ENCODE peak calls at places on chromosomes 1 and 21, in five cellular contexts. N, Z, F, T and S are unnamed samples.

GRCh38 chr1:100036718-100037664 is 67.2 kb downstream of the SLC35A3 start:
- DNase-seq in N (no peak), F (no peak), Z (no peak), T (no peak), S (no peak)

GRCh38 chr1:43994794-43995790 is 3.7 kb downstream of the CCDC24 start:
- DNase-seq in Z (no peak), F (no peak), T (peak; percentile 53), N (no peak), S (no peak)

GRCh38 chr21:33019885-33020557 is 5.7 kb upstream of the OLIG2 start:
- DNase-seq in Z (no peak), N (no peak), T (no peak), F (no peak), S (no peak)

GRCh38 chr1:93000291-93000690 is 39.0 kb upstream of the DIPK1A start:
- DNase-seq in Z (no peak), T (no peak), N (no peak), F (no peak), S (no peak)

GRCh38 chr1:232766224-232766890 is 38.9 kb upstream of the MAP10 start:
- DNase-seq in F (no peak), T (peak; percentile 16), N (peak; percentile 32), Z (no peak), S (no peak)

GRCh38 chr1:232340448-232340847 is 289.5 kb downstream of the SIPA1L2 start:
- DNase-seq in T (peak; percentile 6), Z (no peak), N (no peak), F (no peak), S (no peak)

GRCh38 chr1:74426208-74426932 is 86.0 kb downstream of the LRRC53 start:
- DNase-seq in Z (no peak), N (no peak), F (no peak), T (no peak), S (no peak)

GRCh38 chr21:39149008-39149407 is 34.2 kb downstream of the PSMG1 start:
- DNase-seq in T (no peak), N (no peak), Z (no peak), F (no peak), S (no peak)

GRCh38 chr1:27959792-27960603 is at the start of gene XKR8:
- DNase-seq in N (peak; percentile 79), Z (peak; percentile 87), T (peak; percentile 76), F (peak; percentile 91), S (peak; percentile 84)

GRCh38 chr1:157697781-157698569 is 2.6 kb downstream of the FCRL3 start:
- DNase-seq in N (no peak), F (no peak), Z (no peak), T (no peak), S (no peak)

GRCh38 chr1:150272379-150272840 is at the start of gene C1orf54:
- DNase-seq in T (no peak), N (peak; percentile 48), Z (peak; percentile 87), F (no peak), S (no peak)

GRCh38 chr1:199522338-199522737 is 505.2 kb upstream of the NR5A2 start:
- DNase-seq in T (no peak), Z (no peak), F (no peak), N (no peak), S (no peak)

GRCh38 chr1:87208936-87209335 is 119.7 kb upstream of the LMO4 start:
- DNase-seq in N (no peak), F (no peak), T (no peak), Z (no peak), S (no peak)

GRCh38 chr1:218945050-218945449 is 228.6 kb upstream of the LYPLAL1 start:
- DNase-seq in T (peak; percentile 22), F (no peak), Z (no peak), N (no peak), S (no peak)

GRCh38 chr1:201359873-201360210 is 17.6 kb downstream of the TNNT2 start:
- DNase-seq in Z (no peak), F (no peak), T (no peak), N (no peak), S (no peak)

GRCh38 chr1:173454966-173455524 is 22.1 kb upstream of the PRDX6 start:
- DNase-seq in N (no peak), Z (no peak), T (no peak), F (no peak), S (no peak)

GRCh38 chr1:59682405-59683080 is 132.2 kb upstream of the HOOK1 start:
- DNase-seq in F (no peak), N (no peak), Z (peak; percentile 77), T (no peak), S (no peak)

GRCh38 chr1:31952825-31953220 is 14.7 kb upstream of the PTP4A2 start:
- DNase-seq in F (no peak), Z (no peak), N (no peak), T (no peak), S (no peak)

GRCh38 chr1:172278478-172278877 is 142.0 kb upstream of the C1orf105 start:
- DNase-seq in T (peak; percentile 40), F (no peak), N (no peak), Z (no peak), S (no peak)

GRCh38 chr1:154154534-154155181 is at the start of gene NUP210L:
- DNase-seq in N (peak; percentile 29), F (no peak), T (peak; percentile 15), Z (peak; percentile 90), S (no peak)

GRCh38 chr21:45507888-45508508 is 34.2 kb downstream of the SLC19A1 start:
- DNase-seq in Z (peak; percentile 35), F (no peak), T (no peak), N (no peak), S (no peak)

GRCh38 chr1:59101518-59101917 is 195.4 kb upstream of the FGGY start:
- DNase-seq in N (no peak), Z (no peak), F (no peak), T (no peak), S (no peak)

GRCh38 chr1:206714331-206715058 is 29.8 kb downstream of the MAPKAPK2 start:
- DNase-seq in F (no peak), N (no peak), T (peak; percentile 85), Z (peak; percentile 86), S (peak; percentile 38)

GRCh38 chr1:8974551-8974950 is 28.9 kb downstream of the CA6 start:
- DNase-seq in F (no peak), Z (no peak), N (no peak), T (no peak), S (no peak)

GRCh38 chr1:54228638-54229079 is 28.7 kb downstream of the MRPL37 start:
- DNase-seq in T (no peak), Z (no peak), F (no peak), N (no peak), S (no peak)
- H3K27ac ChIP-seq in T (no peak overlapping the region), Z (no peak overlapping the region), F (no peak overlapping the region), N (peak overlapping the region; percentile 20), S (no peak overlapping the region)

DNA sequence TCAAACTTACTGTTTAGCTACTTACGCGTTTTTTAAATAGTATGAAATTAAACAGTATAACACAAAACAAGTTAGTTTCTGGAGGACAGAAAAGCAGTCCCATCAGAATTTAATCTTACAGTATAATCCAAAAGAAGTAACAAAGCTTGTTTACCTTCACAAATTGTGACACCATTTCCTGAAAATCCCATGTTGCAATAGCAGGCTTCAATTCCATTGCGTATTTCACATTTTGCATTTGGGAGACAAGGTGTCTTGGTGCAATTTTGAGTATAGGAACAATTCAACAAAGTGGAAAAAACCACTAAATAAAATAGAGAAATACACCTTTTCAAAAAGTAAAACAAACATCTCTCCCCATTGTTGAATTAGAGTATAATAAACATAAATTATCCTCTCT is 1.6 kb downstream of the ADGRL4 start:
- DNase-seq in Z (no peak), N (no peak), T (no peak), F (no peak), S (no peak)
- H3K4me3 ChIP-seq in Z (no peak overlapping the region), N (no peak overlapping the region), T (no peak overlapping the region), F (no peak overlapping the region), S (no peak overlapping the region)

GRCh38 chr1:212559929-212560328 is 48.6 kb upstream of the ATF3 start:
- DNase-seq in T (no peak), Z (no peak), N (no peak), F (no peak), S (no peak)

GRCh38 chr1:212558665-212559480 is 49.7 kb upstream of the ATF3 start:
- DNase-seq in N (peak; percentile 93), Z (peak; percentile 97), F (peak; percentile 95), T (peak; percentile 95), S (peak; percentile 87)

GRCh38 chr1:212561501-212561931 is 47.0 kb upstream of the ATF3 start:
- DNase-seq in N (no peak), F (no peak), T (peak; percentile 24), Z (no peak), S (no peak)

GRCh38 chr1:212562771-212563170 is 45.8 kb upstream of the ATF3 start:
- DNase-seq in N (no peak), Z (no peak), T (no peak), F (no peak), S (no peak)

DNA sequence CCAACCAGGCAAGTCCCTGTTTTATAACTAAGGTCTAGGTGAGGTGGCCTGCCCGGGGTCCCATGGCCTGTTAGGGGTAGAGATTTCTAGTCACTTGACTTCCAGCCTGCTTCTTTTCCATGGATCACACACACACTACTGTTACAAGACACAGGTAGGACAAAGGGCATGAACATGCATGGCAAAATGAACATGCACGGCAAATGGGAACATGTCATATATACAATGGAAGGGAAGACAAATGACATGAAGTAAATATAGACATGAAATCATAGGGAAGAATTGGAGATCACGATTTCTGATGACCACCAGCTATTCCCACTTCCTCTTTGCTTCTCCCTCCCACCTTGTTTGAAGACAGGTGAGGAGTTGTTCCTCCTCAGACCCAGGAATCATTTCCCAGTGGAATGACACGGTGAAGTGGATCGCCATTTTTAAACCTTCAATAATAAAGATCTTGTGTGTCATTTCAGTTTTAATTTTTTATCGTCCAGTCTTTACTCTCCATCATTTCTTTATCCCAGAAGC is 47.6 kb upstream of the ATF3 start:
- DNase-seq in T (no peak), N (no peak), F (no peak), Z (no peak), S (no peak)
- H3K27ac ChIP-seq in T (no peak overlapping the region), N (peak overlapping the region; percentile 100), F (no peak overlapping the region), Z (peak overlapping the region; percentile 86), S (no peak overlapping the region)

DNA sequence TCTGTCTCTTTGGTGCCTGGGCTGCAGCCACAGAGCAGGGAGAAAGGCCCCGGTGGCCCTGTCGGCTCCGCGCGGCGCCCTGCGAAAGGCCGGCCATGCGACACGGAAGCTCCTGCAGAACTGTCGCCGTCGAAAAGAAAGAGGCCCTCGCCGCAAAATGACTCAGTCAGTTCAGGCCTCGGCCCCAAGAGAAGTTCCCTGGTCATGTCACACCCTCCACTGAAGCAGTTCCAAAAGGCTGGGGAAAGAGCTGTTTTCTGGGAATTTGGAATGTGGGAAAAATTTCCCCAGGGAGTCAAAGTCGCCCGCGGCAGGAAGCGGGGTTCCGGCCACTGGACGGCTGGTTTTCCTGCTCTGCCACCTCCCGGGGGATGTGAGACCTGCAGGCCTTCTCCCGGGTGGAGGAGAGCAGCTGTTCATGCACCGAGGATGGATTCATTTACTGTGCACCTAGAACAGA is 115.8 kb upstream of the ZNF678 start:
- DNase-seq in F (no peak), N (peak; percentile 37), Z (no peak), T (no peak), S (no peak)
- H3K4me3 ChIP-seq in F (no peak overlapping the region), N (no peak overlapping the region), Z (no peak overlapping the region), T (no peak overlapping the region), S (no peak overlapping the region)

DNA sequence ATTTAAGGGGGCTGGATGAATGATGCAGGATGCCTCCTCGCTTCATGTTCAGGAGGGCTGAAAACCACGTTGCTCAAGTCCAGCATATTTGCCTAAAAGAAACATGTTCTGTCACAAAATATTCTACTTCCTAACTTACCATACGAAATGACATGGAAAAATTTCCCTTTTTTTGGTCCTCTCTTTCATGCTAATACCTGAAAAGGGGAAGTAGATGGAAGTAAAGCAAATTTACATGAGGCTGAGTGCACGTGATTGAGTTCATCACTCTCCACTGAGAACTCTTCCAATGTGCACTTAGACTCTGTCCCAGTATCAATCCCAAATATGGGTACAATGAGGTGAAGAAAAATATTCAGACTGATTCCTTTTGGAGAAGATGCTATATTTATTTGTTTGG is 23.0 kb downstream of the XCL2 start:
- DNase-seq in F (no peak), T (no peak), Z (no peak), N (no peak), S (no peak)
- H3K27ac ChIP-seq in F (peak overlapping the region; percentile 7), T (no peak overlapping the region), Z (no peak overlapping the region), N (no peak overlapping the region), S (no peak overlapping the region)